ENCODE peak calls at places on chromosome 17, in four cellular contexts. A is A549, X is HCT116, U is stomach. E is an unnamed sample.

GRCh38 chr17:83026311-83026811 is 53.0 kb upstream of the METRNL start:
- DNase-seq in A (no peak), X (no peak), U (peak), E (no peak)

GRCh38 chr17:48241131-48241591 is 133.6 kb downstream of the SNX11 start:
- DNase-seq in A (peak), X (peak), U (no peak), E (peak)

GRCh38 chr17:40382251-40382650 is 17.7 kb upstream of the GJD3 start:
- DNase-seq in A (no peak), X (no peak), U (no peak), E (no peak)

GRCh38 chr17:79905832-79906231 is 66.6 kb upstream of the CBX4 start:
- DNase-seq in A (peak), X (peak), U (no peak), E (no peak)

GRCh38 chr17:7263071-7263800 is 958 bp upstream of the CLDN7 start:
- DNase-seq in A (peak), X (peak), U (no peak), E (peak)

GRCh38 chr17:44768505-44769142 is 9.8 kb downstream of the ADAM11 start:
- DNase-seq in A (no peak), X (no peak), U (no peak), E (no peak)

GRCh38 chr17:57518587-57519118 is 226.4 kb downstream of the CCDC182 start:
- DNase-seq in A (no peak), X (no peak), U (no peak), E (no peak)

GRCh38 chr17:28346199-28346580 is 10.6 kb downstream of the TNFAIP1 start:
- DNase-seq in A (no peak), X (no peak), U (no peak), E (no peak)

GRCh38 chr17:1511290-1511689 is 5.1 kb downstream of the INPP5K start:
- DNase-seq in A (no peak), X (no peak), U (no peak), E (no peak)

GRCh38 chr17:55652825-55653224 is 69.8 kb downstream of the TMEM100 start:
- DNase-seq in A (peak), X (no peak), U (no peak), E (no peak)

GRCh38 chr17:75012320-75013076 is at the start of gene MRPL58:
- DNase-seq in A (peak), X (peak), U (peak), E (peak)

GRCh38 chr17:49845210-49845782 is 2.6 kb downstream of the TAC4 start:
- DNase-seq in A (no peak), X (no peak), U (no peak), E (no peak)

GRCh38 chr17:12731839-12732238 is 57.5 kb upstream of the ARHGAP44 start:
- DNase-seq in A (no peak), X (no peak), U (no peak), E (no peak)

GRCh38 chr17:8894189-8894611 is 26.7 kb upstream of the PIK3R6 start:
- DNase-seq in A (no peak), X (no peak), U (no peak), E (no peak)

GRCh38 chr17:30921544-30922196 is at the start of gene ADAP2:
- DNase-seq in A (peak), X (peak), U (peak), E (peak)

GRCh38 chr17:73307130-73307529 is 4.7 kb downstream of the CDC42EP4 start:
- DNase-seq in A (no peak), X (no peak), U (peak), E (peak)

GRCh38 chr17:29363716-29364115 is 26.4 kb upstream of the TAOK1 start:
- DNase-seq in A (no peak), X (no peak), U (no peak), E (no peak)

DNA sequence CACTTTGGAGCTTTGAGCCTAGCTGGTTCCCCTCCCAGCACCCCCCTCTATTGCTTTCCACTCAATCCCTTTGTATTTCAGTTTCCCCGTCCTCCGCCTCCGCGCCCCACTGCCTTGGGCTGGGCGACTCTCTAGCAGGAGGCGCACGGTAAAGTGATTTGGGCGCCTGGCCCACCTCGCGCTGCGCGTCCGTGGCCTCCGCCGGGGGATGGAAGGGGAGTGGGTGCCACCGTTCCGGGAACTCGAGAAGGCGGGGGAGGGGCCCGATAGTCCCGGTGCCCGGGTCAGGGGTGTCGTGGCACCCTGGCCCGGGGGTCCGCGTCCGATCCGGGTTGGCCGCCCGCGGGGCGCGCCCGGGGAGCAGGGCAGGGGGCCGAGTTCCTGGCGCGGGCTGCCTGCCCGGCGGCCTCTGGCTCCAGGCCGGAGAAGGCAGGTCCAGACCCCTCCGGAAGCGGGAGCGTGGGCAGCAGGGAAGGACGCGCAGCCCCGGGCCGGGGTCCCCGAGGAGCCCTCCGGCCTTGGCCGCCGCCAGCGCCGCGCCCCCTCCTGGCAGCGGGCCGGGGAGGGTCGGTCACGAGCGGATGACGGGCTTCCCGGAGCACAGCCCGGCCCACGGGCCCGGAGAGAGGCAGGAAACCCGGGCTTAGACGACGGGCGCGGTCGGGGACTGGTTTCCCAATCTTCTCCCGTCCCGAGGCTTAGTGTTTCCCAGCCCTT is 15.8 kb downstream of the MEOX1 start:
- DNase-seq in A (no peak), X (no peak), U (peak), E (peak)
- TF ChIP-seq CTCF in A (no peak), X (no peak), U (no peak), E (no peak)

GRCh38 chr17:51169340-51169739 is 3.1 kb downstream of the NME2 start:
- DNase-seq in A (no peak), X (no peak), U (no peak), E (no peak)

GRCh38 chr17:51165680-51166197 is 472 bp upstream of the NME2 start:
- DNase-seq in A (no peak), X (no peak), U (peak), E (no peak)

GRCh38 chr17:51166987-51167931 is 1.0 kb downstream of the NME2 start:
- DNase-seq in A (peak), X (no peak), U (peak), E (peak)

GRCh38 chr17:51164911-51165679 is 1.1 kb upstream of the NME2 start:
- DNase-seq in A (peak), X (no peak), U (no peak), E (peak)

DNA sequence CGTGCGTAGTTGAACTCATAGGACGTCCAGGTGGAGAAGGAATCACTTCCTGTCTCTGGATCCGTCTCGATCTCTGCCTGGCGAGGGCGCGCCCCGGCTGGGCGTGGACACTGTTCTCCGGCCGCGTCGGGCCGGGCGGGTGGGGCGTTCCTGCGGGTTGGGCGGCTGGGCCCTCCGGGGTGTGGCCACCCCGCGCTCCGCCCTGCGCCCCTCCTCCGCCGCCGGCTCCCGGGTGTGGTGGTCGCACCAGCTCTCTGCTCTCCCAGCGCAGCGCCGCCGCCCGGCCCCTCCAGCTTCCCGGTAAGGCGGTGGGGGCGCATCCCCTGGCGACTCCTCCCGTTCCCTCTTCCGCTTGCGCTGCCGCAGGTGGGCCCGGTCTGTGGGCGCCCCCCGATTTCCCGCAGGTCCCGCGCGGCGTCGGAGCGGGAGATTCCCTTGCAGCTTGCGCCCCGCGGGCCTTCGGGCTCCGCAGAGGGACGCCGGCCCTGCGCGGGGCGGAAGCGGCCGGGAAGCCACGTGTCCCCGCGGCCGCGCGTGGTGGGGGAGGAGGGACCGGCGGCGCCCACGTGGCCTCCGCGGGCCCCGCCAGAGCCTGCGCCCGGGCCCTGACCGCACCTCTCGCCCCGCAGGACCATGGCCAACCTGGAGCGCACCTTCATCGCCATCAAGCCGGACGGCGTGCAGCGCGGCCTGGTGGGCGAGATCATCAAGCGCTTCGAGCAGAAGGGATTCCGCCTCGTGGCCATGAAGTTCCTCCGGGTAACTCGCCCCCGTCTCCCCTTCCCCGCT is at the start of gene NME2:
- DNase-seq in A (peak), X (peak), U (peak), E (peak)
- TF ChIP-seq POLR2A in A (peak), X (peak), U (no peak), E (peak)

DNA sequence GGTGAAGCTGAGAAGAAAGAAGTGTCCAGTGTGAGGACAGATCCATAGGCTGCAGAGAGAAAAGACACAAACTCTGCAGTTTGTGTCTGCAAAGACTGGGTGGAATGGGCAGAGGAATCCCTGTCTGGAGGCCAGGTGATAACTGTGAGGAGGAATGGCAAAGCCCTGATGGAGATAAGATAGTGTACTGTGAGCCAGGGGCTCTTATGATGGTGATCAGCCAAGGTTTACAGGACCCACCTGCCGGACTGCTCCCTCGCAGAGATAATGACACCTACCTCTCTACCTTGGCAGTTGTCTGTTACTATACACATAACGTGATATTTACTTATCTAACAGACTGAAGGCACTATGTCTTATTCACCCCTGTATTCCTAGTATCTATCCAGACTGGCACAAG is 92.6 kb upstream of the ASIC2 start:
- DNase-seq in A (no peak), X (no peak), U (no peak), E (no peak)
- TF ChIP-seq CTCF in A (no peak), X (no peak), U (no peak), E (no peak)

GRCh38 chr17:33125552-33125950 is 133.9 kb downstream of the SPACA3 start:
- DNase-seq in A (peak), X (no peak), U (no peak), E (no peak)

GRCh38 chr17:33127706-33128105 is 136.1 kb downstream of the SPACA3 start:
- DNase-seq in A (peak), X (no peak), U (no peak), E (no peak)

GRCh38 chr17:33124185-33124584 is 132.5 kb downstream of the SPACA3 start:
- DNase-seq in A (no peak), X (no peak), U (no peak), E (no peak)

GRCh38 chr17:33124871-33125551 is 133.4 kb downstream of the SPACA3 start:
- DNase-seq in A (peak), X (no peak), U (no peak), E (no peak)

DNA sequence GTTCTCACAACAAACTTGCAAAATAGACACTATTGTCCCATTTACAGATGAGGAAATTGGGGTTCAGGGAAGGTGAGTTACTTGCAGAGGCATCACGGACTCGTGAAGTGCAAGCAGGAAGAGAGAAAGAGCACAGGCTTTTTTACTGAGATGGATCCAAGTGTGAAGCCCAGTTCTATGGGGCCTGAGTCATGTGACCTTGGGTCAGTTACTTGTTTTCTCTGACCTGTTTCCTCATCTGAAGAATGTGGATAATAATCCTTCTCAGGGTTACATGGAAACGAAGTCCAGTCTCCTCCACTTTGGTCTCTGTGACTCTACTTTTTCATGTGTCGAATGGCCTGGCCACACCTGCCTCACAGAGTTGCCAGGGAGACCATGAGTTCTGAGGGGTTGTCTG is 134.4 kb downstream of the SPACA3 start:
- DNase-seq in A (peak), X (no peak), U (no peak), E (no peak)
- TF ChIP-seq POLR2A in A (no peak), X (no peak), U (no peak), E (no peak)

GRCh38 chr17:3693829-3694231 is 2.1 kb downstream of the P2RX5 start:
- DNase-seq in A (no peak), X (no peak), U (no peak), E (no peak)

GRCh38 chr17:3693099-3693498 is 2.9 kb downstream of the P2RX5 start:
- DNase-seq in A (no peak), X (no peak), U (no peak), E (no peak)

GRCh38 chr17:3691539-3692166 is 4.3 kb downstream of the P2RX5 start:
- DNase-seq in A (no peak), X (no peak), U (no peak), E (no peak)

GRCh38 chr17:3690094-3690715 is 5.8 kb downstream of the P2RX5 start:
- DNase-seq in A (no peak), X (no peak), U (no peak), E (no peak)

GRCh38 chr17:3692346-3692745 is 3.6 kb downstream of the P2RX5 start:
- DNase-seq in A (no peak), X (no peak), U (no peak), E (no peak)
- TF ChIP-seq CTCF in A (no peak), X (peak), U (no peak), E (no peak)